ENCODE peak calls at places on chromosome 10, in four cellular contexts. One of them, this sample, is unnamed.

GRCh38 chr10:78634389-78634815 is 434.4 kb upstream of the ZMIZ1 start:
- DNase-seq in A549: peak; percentile 19
- DNase-seq in HepG2: no peak
- DNase-seq in K562: no peak
- DNase-seq in this sample: no peak

GRCh38 chr10:126392068-126392467 is 3.8 kb upstream of the ADAM12 start:
- DNase-seq in A549: no peak
- DNase-seq in K562: no peak
- DNase-seq in HepG2: no peak
- DNase-seq in this sample: no peak

GRCh38 chr10:11145498-11145855 is 127.8 kb downstream of the CELF2 start:
- DNase-seq in A549: no peak
- DNase-seq in K562: peak; percentile 27
- DNase-seq in HepG2: no peak
- DNase-seq in this sample: no peak

GRCh38 chr10:18984531-18984930 is 64.1 kb upstream of the MALRD1 start:
- DNase-seq in HepG2: no peak
- DNase-seq in A549: no peak
- DNase-seq in K562: no peak
- DNase-seq in this sample: no peak

GRCh38 chr10:73905256-73906018 is 5.5 kb upstream of the PLAU start:
- DNase-seq in HepG2: no peak
- DNase-seq in K562: no peak
- DNase-seq in A549: no peak
- DNase-seq in this sample: no peak

GRCh38 chr10:114541081-114541833 is 116.8 kb downstream of the ABLIM1 start:
- DNase-seq in HepG2: no peak
- DNase-seq in K562: no peak
- DNase-seq in A549: no peak
- DNase-seq in this sample: no peak

GRCh38 chr10:5591336-5591824 is 66.6 kb downstream of the CALML3 start:
- DNase-seq in HepG2: peak; percentile 63
- DNase-seq in K562: no peak
- DNase-seq in A549: no peak
- DNase-seq in this sample: no peak

GRCh38 chr10:50360486-50360885 is 109.2 kb upstream of the ASAH2 start:
- DNase-seq in HepG2: no peak
- DNase-seq in K562: no peak
- DNase-seq in A549: no peak
- DNase-seq in this sample: no peak

GRCh38 chr10:120426306-120426705 is 30.7 kb upstream of the PLPP4 start:
- DNase-seq in HepG2: no peak
- DNase-seq in K562: no peak
- DNase-seq in A549: no peak
- DNase-seq in this sample: no peak

GRCh38 chr10:88978463-88978862 is 12.1 kb upstream of the FAS start:
- DNase-seq in HepG2: no peak
- DNase-seq in A549: no peak
- DNase-seq in K562: no peak
- DNase-seq in this sample: no peak

GRCh38 chr10:31959461-31960173 is 31.0 kb upstream of the ARHGAP12 start:
- DNase-seq in A549: no peak
- DNase-seq in HepG2: peak; percentile 57
- DNase-seq in K562: no peak
- DNase-seq in this sample: no peak

GRCh38 chr10:62050627-62050924 is 149.1 kb downstream of the ARID5B start:
- DNase-seq in HepG2: no peak
- DNase-seq in A549: no peak
- DNase-seq in K562: no peak
- DNase-seq in this sample: no peak

GRCh38 chr10:93386496-93387369 is 95.4 kb downstream of the MYOF start:
- DNase-seq in A549: no peak
- DNase-seq in HepG2: no peak
- DNase-seq in K562: no peak
- DNase-seq in this sample: no peak

GRCh38 chr10:74755273-74755672 is 71.1 kb upstream of the KAT6B start:
- DNase-seq in HepG2: no peak
- DNase-seq in K562: no peak
- DNase-seq in A549: no peak
- DNase-seq in this sample: no peak

GRCh38 chr10:31765546-31765945 is 163.1 kb downstream of the ARHGAP12 start:
- DNase-seq in HepG2: no peak
- DNase-seq in K562: no peak
- DNase-seq in A549: no peak
- DNase-seq in this sample: no peak

GRCh38 chr10:1411956-1412355 is 325.4 kb downstream of the ADARB2 start:
- DNase-seq in A549: no peak
- DNase-seq in K562: no peak
- DNase-seq in HepG2: no peak
- DNase-seq in this sample: no peak

GRCh38 chr10:89476676-89477075 is 58.7 kb downstream of the SLC16A12 start:
- DNase-seq in HepG2: peak; percentile 39
- DNase-seq in K562: no peak
- DNase-seq in A549: no peak
- DNase-seq in this sample: no peak

GRCh38 chr10:110221721-110222261 is 14.4 kb downstream of the MXI1 start:
- DNase-seq in K562: peak; percentile 56
- DNase-seq in HepG2: no peak
- DNase-seq in A549: peak; percentile 31
- DNase-seq in this sample: peak; percentile 68

GRCh38 chr10:6083523-6084475 is 5.0 kb upstream of the RBM17 start:
- DNase-seq in K562: no peak
- DNase-seq in HepG2: no peak
- DNase-seq in A549: no peak
- DNase-seq in this sample: no peak

GRCh38 chr10:62456611-62457101 is 82.5 kb downstream of the ZNF365 start:
- DNase-seq in K562: no peak
- DNase-seq in A549: no peak
- DNase-seq in HepG2: no peak
- DNase-seq in this sample: no peak

GRCh38 chr10:3107426-3107961 is 40.1 kb downstream of the PFKP start:
- DNase-seq in HepG2: no peak
- DNase-seq in K562: no peak
- DNase-seq in A549: peak; percentile 88
- DNase-seq in this sample: no peak

GRCh38 chr10:125117941-125118630 is 42.3 kb downstream of the CTBP2 start:
- DNase-seq in K562: no peak
- DNase-seq in HepG2: no peak
- DNase-seq in A549: no peak
- DNase-seq in this sample: no peak

GRCh38 chr10:88467835-88468485 is 115.2 kb downstream of the RNLS start:
- DNase-seq in K562: no peak
- DNase-seq in A549: no peak
- DNase-seq in HepG2: no peak
- DNase-seq in this sample: no peak

GRCh38 chr10:47354162-47354561 is 6.0 kb downstream of the RBP3 start:
- DNase-seq in K562: no peak
- DNase-seq in A549: peak; percentile 51
- DNase-seq in HepG2: peak; percentile 12
- DNase-seq in this sample: no peak

GRCh38 chr10:42983595-42983990 is 93.3 kb upstream of the RET start:
- DNase-seq in K562: no peak
- DNase-seq in HepG2: no peak
- DNase-seq in A549: no peak
- DNase-seq in this sample: no peak

GRCh38 chr10:62422068-62422590 is 48.0 kb downstream of the ZNF365 start:
- DNase-seq in HepG2: no peak
- DNase-seq in A549: no peak
- DNase-seq in K562: no peak
- DNase-seq in this sample: no peak

GRCh38 chr10:72097448-72098300 is 9.3 kb upstream of the SPOCK2 start:
- DNase-seq in K562: peak; percentile 54
- DNase-seq in HepG2: peak; percentile 98
- DNase-seq in A549: peak; percentile 73
- DNase-seq in this sample: no peak
- TF ChIP-seq HMGXB4 in K562: no peak
- TF ChIP-seq HMGXB4 in HepG2: no peak
- TF ChIP-seq HMGXB4 in A549: no peak
- TF ChIP-seq HMGXB4 in this sample: no peak

GRCh38 chr10:91632671-91633550 is at the start of gene PPP1R3C:
- DNase-seq in A549: peak; percentile 91
- DNase-seq in HepG2: peak; percentile 87
- DNase-seq in K562: no peak
- DNase-seq in this sample: peak; percentile 85
- TF ChIP-seq NR3C1 in A549: no peak
- TF ChIP-seq NR3C1 in HepG2: no peak
- TF ChIP-seq NR3C1 in K562: no peak
- TF ChIP-seq NR3C1 in this sample: peak; percentile 66

GRCh38 chr10:81872206-81872605 is 2.8 kb upstream of the NRG3 start:
- DNase-seq in K562: no peak
- DNase-seq in A549: no peak
- DNase-seq in HepG2: no peak
- DNase-seq in this sample: no peak

GRCh38 chr10:81873932-81874816 is 820 bp upstream of the NRG3 start:
- DNase-seq in K562: no peak
- DNase-seq in A549: no peak
- DNase-seq in HepG2: no peak
- DNase-seq in this sample: peak; percentile 89

GRCh38 chr10:81871558-81871957 is 3.4 kb upstream of the NRG3 start:
- DNase-seq in A549: no peak
- DNase-seq in K562: no peak
- DNase-seq in HepG2: no peak
- DNase-seq in this sample: no peak

GRCh38 chr10:81873231-81873931 is 1.6 kb upstream of the NRG3 start:
- DNase-seq in K562: no peak
- DNase-seq in A549: no peak
- DNase-seq in HepG2: no peak
- DNase-seq in this sample: no peak

DNA sequence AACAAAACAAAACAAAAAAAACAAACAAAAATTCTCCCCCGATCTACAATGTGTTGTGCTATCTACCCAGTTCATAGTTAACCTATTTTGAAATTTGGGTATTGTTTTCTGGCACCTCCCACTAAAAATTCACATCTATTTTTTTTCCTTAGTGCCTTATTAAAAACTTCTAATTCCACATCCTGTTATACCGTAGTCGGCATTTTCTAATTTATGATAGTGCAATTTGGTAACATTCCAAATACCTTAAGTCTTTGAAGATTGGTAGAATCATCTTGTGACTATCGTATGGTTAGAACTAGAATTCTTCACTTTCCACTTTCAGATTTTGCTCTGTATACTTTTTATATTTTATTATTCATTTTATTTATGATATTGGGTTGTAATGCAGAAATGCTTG is 4.5 kb upstream of the NRG3 start:
- DNase-seq in HepG2: no peak
- DNase-seq in A549: no peak
- DNase-seq in K562: no peak
- DNase-seq in this sample: no peak
- TF ChIP-seq HMGXB4 in HepG2: no peak
- TF ChIP-seq HMGXB4 in A549: no peak
- TF ChIP-seq HMGXB4 in K562: no peak
- TF ChIP-seq HMGXB4 in this sample: no peak

DNA sequence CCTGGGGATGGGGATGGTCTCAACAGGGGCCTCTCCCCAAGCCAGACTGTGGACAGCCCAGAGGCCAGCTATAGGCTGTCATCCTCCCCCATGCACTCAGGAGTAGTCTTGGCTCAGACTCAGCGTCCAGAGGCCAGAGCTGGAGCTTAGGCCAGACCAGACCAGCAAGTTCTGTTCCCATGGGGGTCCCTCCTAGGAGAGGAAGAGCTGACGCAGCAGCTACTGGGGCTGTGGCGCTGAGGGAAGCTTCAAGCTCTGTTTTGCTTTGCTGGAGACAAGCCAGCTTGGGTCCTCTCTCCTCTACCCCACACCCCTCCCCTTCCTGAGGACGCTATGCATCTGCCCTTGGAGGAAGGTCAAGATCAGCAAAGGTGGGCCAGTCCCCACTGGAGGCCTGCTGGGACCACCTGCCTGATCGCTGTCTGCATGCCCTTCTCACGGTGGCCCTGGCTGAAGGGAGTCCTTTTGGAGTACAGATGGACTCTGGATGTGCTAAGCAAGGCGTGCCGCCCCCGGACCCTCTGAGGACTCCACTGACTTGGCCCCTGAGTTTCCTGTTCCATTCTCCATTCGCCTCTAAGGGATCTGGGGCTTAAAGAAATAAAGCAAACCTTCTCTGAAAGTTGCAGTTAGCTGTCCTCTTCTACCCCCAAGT is 2.6 kb downstream of the TBATA start:
- DNase-seq in HepG2: no peak
- DNase-seq in K562: no peak
- DNase-seq in A549: no peak
- DNase-seq in this sample: no peak
- TF ChIP-seq NR3C1 in HepG2: no peak
- TF ChIP-seq NR3C1 in K562: no peak
- TF ChIP-seq NR3C1 in A549: no peak
- TF ChIP-seq NR3C1 in this sample: no peak